ENCODE peak calls at places on chromosomes 6 and 20, in eight cellular contexts. Z is SHP77; I is H9; P is Jurkat, Clone E6-1; F is Caki2; S is naive B cell; U is SK-N-DZ; M is EH. Q is an unnamed sample.

GRCh38 chr6:1621328-1621701 is 11.6 kb downstream of the FOXC1 start:
- DNase-seq in Z (no peak), I (no peak), P (no peak), F (no peak), S (no peak), U (no peak), M (no peak), Q (no peak)

GRCh38 chr20:32737371-32738223 is 5.7 kb downstream of the COMMD7 start:
- DNase-seq in Z (no peak), I (no peak), P (peak), F (peak), S (no peak), U (no peak), M (peak), Q (no peak)

GRCh38 chr6:143333749-143334520 is 116.6 kb downstream of the ADAT2 start:
- DNase-seq in Z (no peak), I (no peak), P (no peak), F (no peak), S (no peak), U (no peak), M (no peak), Q (no peak)

GRCh38 chr20:58877374-58878360 is 25.2 kb downstream of the GNAS start:
- DNase-seq in Z (peak), I (peak), P (no peak), F (no peak), S (no peak), U (peak), M (no peak), Q (peak)

GRCh38 chr6:158231551-158232444 is 63.6 kb downstream of the GTF2H5 start:
- DNase-seq in Z (peak), I (peak), P (no peak), F (peak), S (peak), U (peak), M (peak), Q (peak)

GRCh38 chr6:135438907-135439535 is 58.5 kb downstream of the AHI1 start:
- DNase-seq in Z (peak), I (no peak), P (peak), F (no peak), S (peak), U (peak), M (peak), Q (no peak)

GRCh38 chr6:33248643-33248931 is 23.1 kb downstream of the VPS52 start:
- DNase-seq in Z (peak), I (no peak), P (no peak), F (no peak), S (no peak), U (no peak), M (peak), Q (peak)

GRCh38 chr6:169251371-169251802 is 2.3 kb downstream of the THBS2 start:
- DNase-seq in Z (no peak), I (no peak), P (no peak), F (no peak), S (no peak), U (no peak), M (peak), Q (no peak)

GRCh38 chr6:69780585-69781178 is 16.1 kb downstream of the LMBRD1 start:
- DNase-seq in Z (no peak), I (no peak), P (no peak), F (peak), S (no peak), U (no peak), M (peak), Q (no peak)

GRCh38 chr6:129748901-129749748 is 39.1 kb upstream of the ARHGAP18 start:
- DNase-seq in Z (no peak), I (no peak), P (no peak), F (no peak), S (no peak), U (no peak), M (peak), Q (no peak)

GRCh38 chr6:118596774-118597332 is 48.8 kb downstream of the PLN start:
- DNase-seq in Z (no peak), I (no peak), P (no peak), F (no peak), S (no peak), U (no peak), M (no peak), Q (no peak)

GRCh38 chr6:74439412-74439811 is 743.4 kb downstream of the CD109 start:
- DNase-seq in Z (no peak), I (no peak), P (no peak), F (no peak), S (no peak), U (no peak), M (no peak), Q (no peak)

GRCh38 chr6:8084586-8084985 is 17.8 kb downstream of the EEF1E1 start:
- DNase-seq in Z (no peak), I (no peak), P (no peak), F (no peak), S (no peak), U (no peak), M (peak), Q (no peak)

GRCh38 chr6:133553652-133554051 is 312.5 kb downstream of the EYA4 start:
- DNase-seq in Z (peak), I (no peak), P (peak), F (peak), S (no peak), U (peak), M (peak), Q (peak)

GRCh38 chr20:62921119-62921687 is 5.1 kb downstream of the DIDO1 start:
- DNase-seq in Z (peak), I (peak), P (peak), F (peak), S (no peak), U (peak), M (peak), Q (peak)

GRCh38 chr6:160489091-160489490 is 140.9 kb downstream of the SLC22A3 start:
- DNase-seq in Z (no peak), I (no peak), P (no peak), F (no peak), S (no peak), U (no peak), M (no peak), Q (no peak)

GRCh38 chr20:38805502-38805957 is at the start of gene PPP1R16B:
- DNase-seq in Z (no peak), I (peak), P (peak), F (no peak), S (peak), U (peak), M (peak), Q (peak)

GRCh38 chr6:25411316-25411961 is 132.3 kb downstream of the CARMIL1 start:
- DNase-seq in Z (no peak), I (no peak), P (no peak), F (no peak), S (no peak), U (no peak), M (no peak), Q (no peak)

GRCh38 chr6:152471459-152472070 is 165.6 kb downstream of the SYNE1 start:
- DNase-seq in Z (no peak), I (no peak), P (no peak), F (no peak), S (no peak), U (no peak), M (peak), Q (no peak)

GRCh38 chr20:44173846-44174245 is 13.1 kb downstream of the JPH2 start:
- DNase-seq in Z (no peak), I (no peak), P (no peak), F (no peak), S (no peak), U (no peak), M (no peak), Q (no peak)

GRCh38 chr6:5656226-5656625 is 350.5 kb downstream of the NRN1 start:
- DNase-seq in Z (no peak), I (no peak), P (no peak), F (no peak), S (no peak), U (no peak), M (no peak), Q (no peak)

GRCh38 chr20:7694940-7695567 is 245.2 kb downstream of the HAO1 start:
- DNase-seq in Z (no peak), I (no peak), P (no peak), F (no peak), S (no peak), U (no peak), M (no peak), Q (no peak)

GRCh38 chr6:69647726-69648125 is 149.1 kb downstream of the LMBRD1 start:
- DNase-seq in Z (no peak), I (no peak), P (no peak), F (no peak), S (no peak), U (no peak), M (peak), Q (no peak)

GRCh38 chr6:5127106-5127687 is 42.1 kb downstream of the PPP1R3G start:
- DNase-seq in Z (no peak), I (no peak), P (no peak), F (no peak), S (no peak), U (no peak), M (no peak), Q (no peak)

GRCh38 chr20:1334761-1335160 is 5.8 kb upstream of the SDCBP2 start:
- DNase-seq in Z (no peak), I (peak), P (peak), F (no peak), S (no peak), U (no peak), M (no peak), Q (no peak)

GRCh38 chr20:24612799-24613775 is 143.7 kb downstream of the SYNDIG1 start:
- DNase-seq in Z (no peak), I (no peak), P (peak), F (no peak), S (no peak), U (no peak), M (no peak), Q (no peak)

GRCh38 chr6:617485-618100 is 39.3 kb downstream of the HUS1B start:
- DNase-seq in Z (peak), I (peak), P (peak), F (no peak), S (no peak), U (no peak), M (no peak), Q (no peak)

GRCh38 chr6:27864906-27865883 is 47.0 kb downstream of the OR2B2 start:
- DNase-seq in Z (peak), I (peak), P (peak), F (peak), S (peak), U (peak), M (peak), Q (peak)

GRCh38 chr20:13995086-13995665 is at the start of gene MACROD2:
- DNase-seq in Z (peak), I (peak), P (no peak), F (peak), S (no peak), U (peak), M (peak), Q (peak)

GRCh38 chr6:170583736-170584180 is 679 bp downstream of the PDCD2 start:
- DNase-seq in Z (no peak), I (no peak), P (peak), F (no peak), S (no peak), U (no peak), M (no peak), Q (no peak)

GRCh38 chr20:23627501-23627900 is 10.3 kb downstream of the CST3 start:
- DNase-seq in Z (no peak), I (no peak), P (no peak), F (no peak), S (no peak), U (no peak), M (no peak), Q (no peak)

GRCh38 chr6:29709178-29709576 is 14.1 kb upstream of the HLA-F start:
- DNase-seq in Z (no peak), I (no peak), P (no peak), F (no peak), S (no peak), U (no peak), M (no peak), Q (no peak)

GRCh38 chr6:77457720-77458349 is 5.5 kb downstream of the HTR1B start:
- DNase-seq in Z (peak), I (peak), P (peak), F (peak), S (no peak), U (peak), M (peak), Q (peak)

GRCh38 chr20:10877345-10877744 is 203.5 kb upstream of the JAG1 start:
- DNase-seq in Z (no peak), I (no peak), P (no peak), F (no peak), S (no peak), U (no peak), M (peak), Q (no peak)

GRCh38 chr20:5143856-5144255 is 17.0 kb downstream of the CDS2 start:
- DNase-seq in Z (no peak), I (no peak), P (no peak), F (no peak), S (no peak), U (no peak), M (no peak), Q (no peak)

GRCh38 chr20:43681468-43681942 is 14.6 kb downstream of the MYBL2 start:
- DNase-seq in Z (peak), I (no peak), P (no peak), F (no peak), S (peak), U (no peak), M (peak), Q (no peak)

GRCh38 chr6:168517742-168518347 is 76.9 kb downstream of the SMOC2 start:
- DNase-seq in Z (no peak), I (no peak), P (no peak), F (no peak), S (no peak), U (no peak), M (no peak), Q (no peak)